ENCODE peak calls at places on chromosomes 12 and 14, in five cellular contexts. One of them, this sample, is unnamed.

GRCh38 chr12:67748761-67749075 is 100.2 kb downstream of the DYRK2 start:
- DNase-seq in H1: no peak
- DNase-seq in K562: no peak
- DNase-seq in GM12878: no peak
- DNase-seq in HepG2: no peak
- DNase-seq in this sample: peak

GRCh38 chr14:74161526-74162158 is 76.9 kb downstream of the LIN52 start:
- DNase-seq in GM12878: no peak
- DNase-seq in K562: no peak
- DNase-seq in HepG2: no peak
- DNase-seq in H1: peak
- DNase-seq in this sample: no peak

GRCh38 chr12:54378791-54379400 is 5.6 kb downstream of the ZNF385A start:
- DNase-seq in GM12878: no peak
- DNase-seq in H1: no peak
- DNase-seq in HepG2: peak
- DNase-seq in K562: peak
- DNase-seq in this sample: no peak

GRCh38 chr14:88426271-88426670 is 40.8 kb downstream of the SPATA7 start:
- DNase-seq in H1: no peak
- DNase-seq in HepG2: no peak
- DNase-seq in K562: no peak
- DNase-seq in GM12878: no peak
- DNase-seq in this sample: no peak

GRCh38 chr12:69662764-69663163 is 36.3 kb downstream of the BEST3 start:
- DNase-seq in H1: no peak
- DNase-seq in HepG2: no peak
- DNase-seq in GM12878: no peak
- DNase-seq in K562: no peak
- DNase-seq in this sample: no peak

GRCh38 chr14:20490563-20490962 is 14.8 kb upstream of the RNASE10 start:
- DNase-seq in H1: no peak
- DNase-seq in K562: no peak
- DNase-seq in GM12878: no peak
- DNase-seq in HepG2: no peak
- DNase-seq in this sample: no peak

GRCh38 chr12:93166891-93167307 is 210.8 kb upstream of the NUDT4 start:
- DNase-seq in HepG2: no peak
- DNase-seq in H1: no peak
- DNase-seq in K562: no peak
- DNase-seq in GM12878: peak
- DNase-seq in this sample: no peak

GRCh38 chr14:33951183-33951840 is 438 bp upstream of the EGLN3 start:
- DNase-seq in HepG2: no peak
- DNase-seq in K562: no peak
- DNase-seq in H1: no peak
- DNase-seq in GM12878: no peak
- DNase-seq in this sample: no peak

GRCh38 chr12:26878661-26879119 is 45.7 kb upstream of the ITPR2 start:
- DNase-seq in H1: no peak
- DNase-seq in HepG2: no peak
- DNase-seq in K562: no peak
- DNase-seq in GM12878: no peak
- DNase-seq in this sample: no peak

GRCh38 chr14:54189358-54190354 is 207.2 kb upstream of the CDKN3 start:
- DNase-seq in HepG2: no peak
- DNase-seq in GM12878: no peak
- DNase-seq in H1: no peak
- DNase-seq in K562: no peak
- DNase-seq in this sample: peak

GRCh38 chr12:47850153-47851084 is 30.7 kb upstream of the HDAC7 start:
- DNase-seq in K562: peak
- DNase-seq in HepG2: peak
- DNase-seq in H1: no peak
- DNase-seq in GM12878: no peak
- DNase-seq in this sample: no peak

GRCh38 chr12:89833337-89834252 is 125.0 kb upstream of the ATP2B1 start:
- DNase-seq in HepG2: no peak
- DNase-seq in K562: no peak
- DNase-seq in GM12878: no peak
- DNase-seq in H1: no peak
- DNase-seq in this sample: no peak

GRCh38 chr12:90987520-90987919 is 17.3 kb downstream of the EPYC start:
- DNase-seq in HepG2: no peak
- DNase-seq in GM12878: no peak
- DNase-seq in K562: peak
- DNase-seq in H1: no peak
- DNase-seq in this sample: no peak

GRCh38 chr14:44369401-44370123 is 137.5 kb downstream of the FSCB start:
- DNase-seq in H1: no peak
- DNase-seq in HepG2: no peak
- DNase-seq in K562: no peak
- DNase-seq in GM12878: no peak
- DNase-seq in this sample: no peak

GRCh38 chr14:69270097-69270496 is 10.1 kb downstream of the GALNT16 start:
- DNase-seq in K562: no peak
- DNase-seq in GM12878: no peak
- DNase-seq in HepG2: no peak
- DNase-seq in H1: no peak
- DNase-seq in this sample: no peak
- TF ChIP-seq ATF3 in K562: no peak
- TF ChIP-seq ATF3 in GM12878: no peak
- TF ChIP-seq ATF3 in HepG2: no peak
- TF ChIP-seq ATF3 in H1: no peak
- TF ChIP-seq ATF3 in this sample: no peak

GRCh38 chr12:75591628-75592027 is 80.2 kb upstream of the KRR1 start:
- DNase-seq in HepG2: no peak
- DNase-seq in H1: no peak
- DNase-seq in K562: no peak
- DNase-seq in GM12878: no peak
- DNase-seq in this sample: no peak
- TF ChIP-seq SIN3A in HepG2: no peak
- TF ChIP-seq SIN3A in H1: no peak
- TF ChIP-seq SIN3A in K562: no peak
- TF ChIP-seq SIN3A in GM12878: no peak
- TF ChIP-seq SIN3A in this sample: no peak

GRCh38 chr12:58007875-58008274 is 66.5 kb downstream of the ATP23 start:
- DNase-seq in H1: no peak
- DNase-seq in GM12878: no peak
- DNase-seq in HepG2: no peak
- DNase-seq in K562: no peak
- DNase-seq in this sample: no peak

GRCh38 chr12:58009355-58009754 is 68.0 kb downstream of the ATP23 start:
- DNase-seq in HepG2: no peak
- DNase-seq in GM12878: no peak
- DNase-seq in K562: no peak
- DNase-seq in H1: no peak
- DNase-seq in this sample: no peak

GRCh38 chr12:58011676-58012075 is 70.3 kb downstream of the ATP23 start:
- DNase-seq in H1: no peak
- DNase-seq in GM12878: no peak
- DNase-seq in HepG2: no peak
- DNase-seq in K562: no peak
- DNase-seq in this sample: no peak

GRCh38 chr12:58008658-58009057 is 67.3 kb downstream of the ATP23 start:
- DNase-seq in GM12878: no peak
- DNase-seq in H1: no peak
- DNase-seq in K562: no peak
- DNase-seq in HepG2: no peak
- DNase-seq in this sample: no peak
- TF ChIP-seq SRF in GM12878: no peak
- TF ChIP-seq SRF in H1: no peak
- TF ChIP-seq SRF in K562: no peak
- TF ChIP-seq SRF in HepG2: no peak
- TF ChIP-seq SRF in this sample: no peak

DNA sequence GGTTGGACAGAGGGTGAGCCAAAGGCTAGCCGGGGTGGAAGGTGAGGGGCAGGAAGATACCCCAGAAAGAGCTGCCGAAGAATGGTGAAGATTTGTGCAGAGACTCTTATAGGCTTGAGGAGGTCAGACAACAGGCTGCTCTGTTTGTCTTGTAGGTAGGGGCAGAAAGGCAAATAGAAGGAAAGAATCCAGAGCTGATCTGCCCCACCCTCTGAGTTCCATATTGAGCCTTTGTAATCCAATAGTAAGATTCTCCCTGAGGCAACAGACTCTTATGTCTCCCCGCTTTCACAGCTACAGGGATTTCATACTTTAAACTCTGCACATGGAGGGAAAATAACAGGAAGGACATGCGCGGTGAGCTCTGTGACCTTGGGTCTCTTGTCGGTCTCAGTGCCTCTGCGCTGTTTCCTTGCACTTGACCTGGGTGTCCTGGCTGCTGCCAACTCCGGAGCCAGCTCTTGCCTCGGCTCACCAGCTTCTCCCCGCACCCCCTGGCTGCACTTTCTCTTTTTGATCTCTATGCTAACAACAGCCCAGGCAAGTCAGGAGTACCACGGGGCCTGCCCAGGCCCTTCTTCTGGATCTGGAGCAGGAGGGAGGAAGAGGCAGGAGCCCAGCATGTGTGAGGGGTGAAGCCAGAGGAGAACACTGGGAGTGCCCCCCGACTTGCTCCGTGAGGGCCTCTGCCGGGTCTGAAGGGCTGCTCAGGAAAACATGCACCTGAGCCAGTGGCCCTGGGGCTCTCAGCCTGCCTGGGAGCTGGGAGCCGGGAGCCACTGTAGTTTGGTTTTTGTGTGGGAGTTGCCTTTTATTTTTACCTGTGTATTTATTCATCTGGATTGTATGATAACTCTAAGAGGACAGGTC is 75.8 kb downstream of the PPP1R36 start:
- DNase-seq in HepG2: no peak
- DNase-seq in H1: no peak
- DNase-seq in K562: no peak
- DNase-seq in GM12878: no peak
- DNase-seq in this sample: no peak
- TF ChIP-seq ATF3 in HepG2: no peak
- TF ChIP-seq ATF3 in H1: no peak
- TF ChIP-seq ATF3 in K562: no peak
- TF ChIP-seq ATF3 in GM12878: no peak
- TF ChIP-seq ATF3 in this sample: no peak

GRCh38 chr12:56120158-56120846 is 2.2 kb downstream of the ZC3H10 start:
- DNase-seq in HepG2: no peak
- DNase-seq in H1: no peak
- DNase-seq in GM12878: no peak
- DNase-seq in K562: peak
- DNase-seq in this sample: no peak
- TF ChIP-seq SIN3A in HepG2: no peak
- TF ChIP-seq SIN3A in H1: no peak
- TF ChIP-seq SIN3A in GM12878: no peak
- TF ChIP-seq SIN3A in K562: no peak
- TF ChIP-seq SIN3A in this sample: no peak

DNA sequence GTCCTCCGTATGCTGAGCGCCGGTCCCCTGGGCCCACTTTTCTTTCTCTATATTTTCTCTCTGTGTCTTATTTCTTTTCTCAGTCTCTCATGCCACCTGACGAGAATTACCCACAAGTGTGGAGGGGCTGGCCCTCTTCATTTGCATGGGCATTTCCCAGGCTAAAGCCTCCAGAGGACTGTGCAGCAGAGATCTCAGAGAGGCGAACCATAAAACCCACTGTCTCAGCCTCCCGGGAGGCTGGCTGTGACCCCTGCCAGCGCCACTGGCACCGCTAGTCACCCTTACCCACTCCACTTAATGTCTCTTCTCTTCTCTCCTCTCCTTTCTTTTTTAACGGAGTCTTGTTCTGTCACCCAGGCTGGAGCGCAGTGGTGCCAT is 7.1 kb upstream of the SERPINA9 start:
- DNase-seq in H1: no peak
- DNase-seq in GM12878: peak
- DNase-seq in K562: no peak
- DNase-seq in HepG2: no peak
- DNase-seq in this sample: no peak
- TF ChIP-seq SRF in H1: no peak
- TF ChIP-seq SRF in GM12878: no peak
- TF ChIP-seq SRF in K562: no peak
- TF ChIP-seq SRF in HepG2: no peak
- TF ChIP-seq SRF in this sample: no peak

GRCh38 chr12:109502332-109502731 is 24.9 kb downstream of the UBE3B start:
- DNase-seq in GM12878: no peak
- DNase-seq in HepG2: no peak
- DNase-seq in H1: no peak
- DNase-seq in K562: no peak
- DNase-seq in this sample: no peak

GRCh38 chr12:109501299-109501698 is 23.9 kb downstream of the UBE3B start:
- DNase-seq in GM12878: no peak
- DNase-seq in H1: no peak
- DNase-seq in HepG2: no peak
- DNase-seq in K562: no peak
- DNase-seq in this sample: no peak

GRCh38 chr12:109497675-109498074 is 20.2 kb downstream of the UBE3B start:
- DNase-seq in HepG2: no peak
- DNase-seq in K562: no peak
- DNase-seq in H1: no peak
- DNase-seq in GM12878: no peak
- DNase-seq in this sample: no peak

GRCh38 chr12:109503611-109504010 is 26.2 kb downstream of the UBE3B start:
- DNase-seq in HepG2: no peak
- DNase-seq in GM12878: no peak
- DNase-seq in K562: no peak
- DNase-seq in H1: no peak
- DNase-seq in this sample: no peak

GRCh38 chr12:109500406-109501185 is 23.2 kb downstream of the UBE3B start:
- DNase-seq in GM12878: no peak
- DNase-seq in H1: no peak
- DNase-seq in HepG2: no peak
- DNase-seq in K562: no peak
- DNase-seq in this sample: no peak
- TF ChIP-seq ATF3 in GM12878: no peak
- TF ChIP-seq ATF3 in H1: no peak
- TF ChIP-seq ATF3 in HepG2: no peak
- TF ChIP-seq ATF3 in K562: no peak
- TF ChIP-seq ATF3 in this sample: no peak

GRCh38 chr14:48693793-48694192 is 892.4 kb downstream of the RPS29 start:
- DNase-seq in H1: no peak
- DNase-seq in K562: no peak
- DNase-seq in GM12878: no peak
- DNase-seq in HepG2: no peak
- DNase-seq in this sample: no peak

GRCh38 chr14:48686650-48687049 is 899.5 kb downstream of the RPS29 start:
- DNase-seq in GM12878: no peak
- DNase-seq in H1: no peak
- DNase-seq in HepG2: no peak
- DNase-seq in K562: no peak
- DNase-seq in this sample: no peak

DNA sequence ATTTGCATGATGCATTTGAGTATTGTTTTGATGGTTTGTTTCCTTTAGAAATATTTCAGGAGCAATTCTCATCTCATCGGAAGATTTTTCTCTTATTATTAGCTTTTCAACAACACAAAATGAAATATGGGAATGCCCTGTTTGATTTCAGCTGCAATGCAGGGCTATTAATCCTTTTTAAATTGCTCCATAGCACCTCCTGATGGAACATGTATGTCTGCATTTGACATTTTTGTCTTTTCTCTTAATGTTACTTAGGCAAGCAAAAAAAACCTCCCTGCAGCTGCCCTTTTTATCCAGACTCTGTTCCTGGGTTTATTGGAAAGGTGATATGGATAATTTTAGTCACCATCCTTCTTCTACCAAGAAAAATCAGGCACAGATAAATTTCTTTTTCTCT is 895.8 kb downstream of the RPS29 start:
- DNase-seq in GM12878: no peak
- DNase-seq in HepG2: no peak
- DNase-seq in K562: no peak
- DNase-seq in H1: no peak
- DNase-seq in this sample: peak
- TF ChIP-seq SIN3A in GM12878: no peak
- TF ChIP-seq SIN3A in HepG2: no peak
- TF ChIP-seq SIN3A in K562: no peak
- TF ChIP-seq SIN3A in H1: no peak
- TF ChIP-seq SIN3A in this sample: no peak

This sample was measured in HCT116.